ENCODE peak calls at places on chromosomes 12 and 14, in nine cellular contexts. K is fibroblast of mammary gland, Z is AG09309, Q is heart left ventricle, M is astrocyte of the spinal cord, U is GM10248, Y is AG10803, W is body of pancreas, O is A549. J is an unnamed sample.

GRCh38 chr12:56803750-56804149 is 40.6 kb downstream of the HSD17B6 start:
- DNase-seq in K (no peak), Z (no peak), Q (no peak), M (no peak), U (no peak), Y (peak), W (no peak), O (no peak), J (no peak)

GRCh38 chr12:47356129-47356622 is 276.4 kb upstream of the AMIGO2 start:
- DNase-seq in K (no peak), Z (no peak), Q (no peak), M (no peak), U (peak), Y (no peak), W (no peak), O (no peak), J (no peak)

GRCh38 chr12:1047898-1048660 is 57.1 kb downstream of the ERC1 start:
- DNase-seq in K (peak), Z (no peak), Q (no peak), M (no peak), U (no peak), Y (peak), W (no peak), O (no peak), J (no peak)

GRCh38 chr12:54583726-54584125 is 4.7 kb downstream of the PPP1R1A start:
- DNase-seq in K (no peak), Z (no peak), Q (no peak), M (no peak), U (no peak), Y (no peak), W (no peak), O (no peak), J (no peak)

GRCh38 chr14:69449216-69449615 is 35.3 kb upstream of the PLEKHD1 start:
- DNase-seq in K (peak), Z (no peak), Q (no peak), M (no peak), U (no peak), Y (no peak), W (no peak), O (no peak), J (no peak)

GRCh38 chr12:131430158-131430772 is 280.6 kb upstream of the SFSWAP start:
- DNase-seq in K (no peak), Z (no peak), Q (no peak), M (no peak), U (no peak), Y (no peak), W (no peak), O (no peak), J (no peak)

GRCh38 chr14:58815046-58815701 is 177.4 kb downstream of the DACT1 start:
- DNase-seq in K (peak), Z (no peak), Q (no peak), M (peak), U (no peak), Y (peak), W (no peak), O (no peak), J (no peak)

GRCh38 chr14:56846970-56847928 is 37.0 kb upstream of the OTX2 start:
- DNase-seq in K (no peak), Z (no peak), Q (no peak), M (no peak), U (no peak), Y (no peak), W (no peak), O (no peak), J (no peak)

GRCh38 chr14:94173471-94173884 is 644 bp upstream of the PPP4R4 start:
- DNase-seq in K (no peak), Z (no peak), Q (peak), M (no peak), U (peak), Y (no peak), W (no peak), O (no peak), J (no peak)

GRCh38 chr12:3116106-3116898 is 39.1 kb downstream of the TSPAN9 start:
- DNase-seq in K (peak), Z (no peak), Q (no peak), M (peak), U (no peak), Y (no peak), W (no peak), O (no peak), J (no peak)
- TF ChIP-seq CTCF in K (no peak), Z (no peak), Q (no peak), M (no peak), U (no peak), Y (no peak), W (no peak), O (no peak), J (no peak)

DNA sequence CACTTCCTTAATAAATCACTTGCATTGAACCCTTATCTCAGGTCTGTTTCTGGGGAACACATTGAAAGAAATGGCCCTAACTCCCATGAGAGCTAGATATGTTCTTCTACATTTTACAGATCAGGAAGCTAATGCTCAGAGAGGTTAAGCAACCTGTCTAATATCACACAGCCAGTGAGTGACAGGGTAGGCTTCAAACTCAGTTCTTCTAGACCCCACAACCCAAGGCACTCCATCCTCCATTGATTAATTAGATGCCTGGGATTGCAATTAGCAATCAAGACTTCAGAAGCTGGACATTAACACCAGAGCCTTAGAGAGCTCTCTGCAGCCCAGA is 59.8 kb downstream of the C14orf132 start:
- DNase-seq in K (no peak), Z (no peak), Q (no peak), M (no peak), U (no peak), Y (no peak), W (no peak), O (no peak), J (no peak)
- TF ChIP-seq CTCF in K (no peak), Z (no peak), Q (no peak), M (no peak), U (no peak), Y (no peak), W (no peak), O (no peak), J (no peak)

GRCh38 chr12:53513712-53514415 is 6.6 kb upstream of the NPFF start:
- DNase-seq in K (no peak), Z (no peak), Q (no peak), M (no peak), U (no peak), Y (no peak), W (no peak), O (no peak), J (no peak)
- TF ChIP-seq CTCF in K (no peak), Z (no peak), Q (no peak), M (no peak), U (no peak), Y (no peak), W (no peak), O (no peak), J (no peak)

DNA sequence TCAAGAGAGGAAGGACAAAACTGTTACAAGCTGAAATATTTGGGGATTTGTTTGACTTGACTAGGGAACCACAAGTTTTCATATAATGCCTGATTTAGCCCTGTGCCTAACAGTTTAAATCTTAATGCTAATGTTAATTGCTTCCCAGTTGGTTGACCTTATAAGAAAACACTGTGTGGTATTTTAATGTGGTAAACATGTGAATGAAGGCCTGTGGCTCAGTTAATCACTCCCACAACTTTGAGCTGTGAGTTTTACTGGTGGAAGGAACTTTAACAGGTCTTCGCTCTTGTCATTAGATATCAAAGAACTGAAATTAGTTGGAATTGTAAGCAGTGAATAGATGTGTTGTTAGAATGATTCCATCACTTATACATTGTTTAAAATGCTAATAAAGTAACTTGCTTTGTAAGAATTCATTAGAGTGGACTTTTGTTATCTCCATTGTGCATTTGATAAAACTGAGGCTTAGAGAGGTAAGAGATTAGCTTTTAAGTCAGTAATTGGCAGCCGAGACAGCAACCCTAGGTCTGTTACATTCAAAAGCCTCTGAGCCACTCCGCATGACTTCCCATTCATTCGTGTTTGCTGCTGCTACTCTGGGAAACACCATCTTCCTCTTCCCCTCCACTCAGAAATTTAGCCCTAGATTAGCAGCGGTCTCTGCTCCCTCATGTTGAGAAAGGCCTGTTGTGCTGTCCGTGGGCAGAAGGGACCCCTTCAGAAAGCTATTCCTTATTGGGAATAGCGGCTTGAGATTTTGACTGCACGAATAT is 1.0 kb upstream of the TBK1 start:
- DNase-seq in K (peak), Z (no peak), Q (no peak), M (peak), U (peak), Y (peak), W (no peak), O (no peak), J (peak)
- TF ChIP-seq CTCF in K (no peak), Z (no peak), Q (no peak), M (no peak), U (no peak), Y (no peak), W (no peak), O (no peak), J (no peak)

GRCh38 chr14:77761205-77761931 is 412 bp upstream of the SNW1 start:
- DNase-seq in K (peak), Z (peak), Q (peak), M (no peak), U (no peak), Y (peak), W (peak), O (peak), J (peak)
- TF ChIP-seq CTCF in K (peak), Z (peak), Q (no peak), M (peak), U (peak), Y (peak), W (no peak), O (peak), J (no peak)

GRCh38 chr14:64008016-64008415 is 155.2 kb downstream of the SYNE2 start:
- DNase-seq in K (no peak), Z (no peak), Q (no peak), M (no peak), U (no peak), Y (no peak), W (no peak), O (no peak), J (no peak)
- TF ChIP-seq CTCF in K (no peak), Z (no peak), Q (no peak), M (no peak), U (no peak), Y (no peak), W (no peak), O (no peak), J (no peak)

DNA sequence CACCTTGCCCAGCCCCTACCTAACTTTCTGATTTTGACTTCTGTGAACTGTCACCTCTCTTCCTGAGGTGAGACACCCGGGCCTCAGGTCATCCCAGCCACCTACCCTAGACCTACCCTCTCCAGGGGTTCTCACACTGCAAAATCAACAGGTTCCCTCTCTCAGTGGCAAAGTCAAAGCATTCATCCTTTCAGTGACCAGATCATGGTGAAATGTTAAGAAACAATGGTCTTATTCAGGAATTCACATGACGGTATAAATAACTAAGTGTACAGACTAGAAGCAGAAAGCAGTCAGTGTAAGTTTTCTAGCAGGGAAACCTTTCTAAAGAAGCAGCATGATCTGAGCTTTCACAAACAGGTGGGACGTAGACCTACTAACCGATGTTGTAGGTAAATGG is 133.4 kb downstream of the TMTC1 start:
- DNase-seq in K (no peak), Z (no peak), Q (no peak), M (no peak), U (no peak), Y (no peak), W (no peak), O (no peak), J (no peak)
- TF ChIP-seq CTCF in K (no peak), Z (no peak), Q (no peak), M (no peak), U (no peak), Y (no peak), W (no peak), O (no peak), J (no peak)